ENCODE peak calls at places on chromosomes 11 and 22, in nine cellular contexts. S is GM04504; O is activated B cell treated with CpG ODN at 0.5 μM for 24 hours; L is activated CD8-positive, alpha-beta memory T cell treated with anti-CD3 and anti-CD28 coated beads, Interleukin-2, amount 10 ng/mL, durations not matched to agents 7 days and 5 days; H is HFFc6; A is AG04450; G is activated CD4-positive, alpha-beta T cell treated with anti-CD3 and anti-CD28 coated beads, Interleukin-2, amount 50 U/mL, for 1 hour; Y is HCEC 1CT; J is stimulated activated effector memory CD8-positive, alpha-beta T cell treated with anti-CD3 and anti-CD28 coated beads, Interleukin-12 subunit alpha, Interleukin-12 subunit beta, amount 100 ng/mL, for 72 hours. W is an unnamed sample.

GRCh38 chr11:86288776-86289507 is 13.1 kb upstream of the HIKESHI start:
- DNase-seq in S (no peak), O (no peak), L (no peak), H (no peak), A (no peak), G (no peak), Y (no peak), J (no peak), W (no peak)

GRCh38 chr11:1568451-1568911 is 3.6 kb downstream of the DUSP8 start:
- DNase-seq in S (no peak), O (no peak), L (no peak), H (no peak), A (no peak), G (peak), Y (no peak), J (no peak), W (peak)

GRCh38 chr11:46369458-46370152 is 11.9 kb upstream of the MDK start:
- DNase-seq in S (no peak), O (peak), L (peak), H (peak), A (peak), G (peak), Y (peak), J (no peak), W (peak)

GRCh38 chr11:126284829-126285228 is 1.9 kb downstream of the TIRAP start:
- DNase-seq in S (peak), O (peak), L (peak), H (peak), A (peak), G (peak), Y (peak), J (peak), W (no peak)

GRCh38 chr11:109401532-109401931 is 20.5 kb upstream of the C11orf87 start:
- DNase-seq in S (no peak), O (no peak), L (no peak), H (no peak), A (no peak), G (no peak), Y (no peak), J (no peak), W (no peak)

GRCh38 chr22:40898850-40899357 is 37.0 kb upstream of the DNAJB7 start:
- DNase-seq in S (peak), O (no peak), L (no peak), H (peak), A (peak), G (no peak), Y (peak), J (no peak), W (no peak)

GRCh38 chr11:78067704-78068103 is 4.0 kb downstream of the THRSP start:
- DNase-seq in S (no peak), O (no peak), L (no peak), H (no peak), A (no peak), G (no peak), Y (no peak), J (no peak), W (no peak)

GRCh38 chr11:69949327-69949726 is 128.8 kb upstream of the ANO1 start:
- DNase-seq in S (peak), O (no peak), L (no peak), H (peak), A (no peak), G (no peak), Y (no peak), J (no peak), W (peak)

GRCh38 chr11:120031612-120032600 is 106.0 kb downstream of the TRIM29 start:
- DNase-seq in S (no peak), O (no peak), L (peak), H (no peak), A (no peak), G (no peak), Y (no peak), J (no peak), W (no peak)

GRCh38 chr22:30717331-30717921 is 22.8 kb downstream of the OSBP2 start:
- DNase-seq in S (peak), O (no peak), L (no peak), H (peak), A (peak), G (no peak), Y (peak), J (no peak), W (no peak)

GRCh38 chr11:69938206-69938605 is 119.0 kb upstream of the FGF3 start:
- DNase-seq in S (no peak), O (no peak), L (no peak), H (no peak), A (no peak), G (no peak), Y (no peak), J (no peak), W (peak)

GRCh38 chr11:73296501-73297230 is 11.4 kb upstream of the ARHGEF17 start:
- DNase-seq in S (no peak), O (no peak), L (no peak), H (no peak), A (no peak), G (no peak), Y (no peak), J (no peak), W (peak)

GRCh38 chr22:29621761-29622526 is 18.5 kb downstream of the NF2 start:
- DNase-seq in S (peak), O (no peak), L (no peak), H (peak), A (peak), G (no peak), Y (peak), J (no peak), W (no peak)

GRCh38 chr22:17910561-17911311 is 113.6 kb downstream of the MICAL3 start:
- DNase-seq in S (peak), O (no peak), L (no peak), H (peak), A (peak), G (no peak), Y (peak), J (no peak), W (peak)

GRCh38 chr11:72000591-72000867 is 1.8 kb downstream of the IL18BP start:
- DNase-seq in S (no peak), O (no peak), L (no peak), H (no peak), A (no peak), G (no peak), Y (no peak), J (no peak), W (peak)

GRCh38 chr11:19597876-19598275 is 114.8 kb upstream of the NAV2 start:
- DNase-seq in S (no peak), O (no peak), L (no peak), H (peak), A (no peak), G (no peak), Y (peak), J (no peak), W (no peak)

GRCh38 chr22:20396639-20397038 is 2.7 kb downstream of the ZNF74 start:
- DNase-seq in S (no peak), O (no peak), L (no peak), H (no peak), A (no peak), G (no peak), Y (no peak), J (no peak), W (no peak)

GRCh38 chr11:131025020-131025419 is 108.7 kb upstream of the SNX19 start:
- DNase-seq in S (peak), O (no peak), L (no peak), H (peak), A (peak), G (no peak), Y (peak), J (no peak), W (no peak)

GRCh38 chr11:44979536-44980399 is 29.1 kb upstream of the TP53I11 start:
- DNase-seq in S (no peak), O (no peak), L (no peak), H (no peak), A (no peak), G (no peak), Y (no peak), J (no peak), W (peak)

GRCh38 chr22:19717691-19718254 is 3.5 kb downstream of the SEPTIN5 start:
- DNase-seq in S (peak), O (peak), L (peak), H (peak), A (peak), G (peak), Y (peak), J (peak), W (peak)

GRCh38 chr11:73516080-73516479 is 81.8 kb downstream of the FAM168A start:
- DNase-seq in S (no peak), O (no peak), L (no peak), H (no peak), A (no peak), G (no peak), Y (no peak), J (no peak), W (no peak)

GRCh38 chr11:64292458-64293254 is 1.6 kb downstream of the KCNK4 start:
- DNase-seq in S (no peak), O (no peak), L (no peak), H (no peak), A (no peak), G (no peak), Y (no peak), J (no peak), W (no peak)

GRCh38 chr11:14607713-14608112 is 35.9 kb upstream of the PDE3B start:
- DNase-seq in S (no peak), O (no peak), L (no peak), H (no peak), A (no peak), G (no peak), Y (no peak), J (no peak), W (no peak)

GRCh38 chr11:32435152-32435480 is 223 bp downstream of the WT1 start:
- DNase-seq in S (no peak), O (no peak), L (no peak), H (no peak), A (no peak), G (no peak), Y (no peak), J (no peak), W (no peak)

GRCh38 chr11:115920841-115921480 is 416.7 kb upstream of the CADM1 start:
- DNase-seq in S (no peak), O (no peak), L (no peak), H (no peak), A (no peak), G (no peak), Y (no peak), J (no peak), W (peak)

GRCh38 chr11:75142714-75143419 is 8.0 kb upstream of the SLCO2B1 start:
- DNase-seq in S (peak), O (no peak), L (peak), H (peak), A (peak), G (peak), Y (peak), J (peak), W (peak)

GRCh38 chr22:17753401-17753989 is 20.8 kb downstream of the BID start:
- DNase-seq in S (no peak), O (no peak), L (no peak), H (no peak), A (no peak), G (no peak), Y (no peak), J (no peak), W (no peak)

GRCh38 chr11:131408011-131408640 is 37.7 kb downstream of the NTM start:
- DNase-seq in S (peak), O (no peak), L (no peak), H (peak), A (no peak), G (no peak), Y (peak), J (no peak), W (no peak)

GRCh38 chr11:78100276-78101040 is 20.8 kb upstream of the NDUFC2 start:
- DNase-seq in S (no peak), O (no peak), L (no peak), H (no peak), A (no peak), G (no peak), Y (no peak), J (no peak), W (no peak)

GRCh38 chr11:304915-305833 is 2.4 kb upstream of the IFITM2 start:
- DNase-seq in S (peak), O (no peak), L (peak), H (peak), A (peak), G (peak), Y (peak), J (no peak), W (no peak)

GRCh38 chr22:29704528-29705285 is 15.1 kb upstream of the CABP7 start:
- DNase-seq in S (no peak), O (no peak), L (no peak), H (peak), A (peak), G (no peak), Y (peak), J (no peak), W (no peak)

GRCh38 chr22:42273855-42274451 is 3.5 kb upstream of the TCF20 start:
- DNase-seq in S (no peak), O (no peak), L (no peak), H (no peak), A (no peak), G (no peak), Y (no peak), J (no peak), W (peak)

GRCh38 chr11:76659672-76660532 is 10.6 kb downstream of the LRRC32 start:
- DNase-seq in S (no peak), O (peak), L (no peak), H (no peak), A (no peak), G (no peak), Y (no peak), J (no peak), W (peak)

GRCh38 chr11:65529475-65530156 is 4.7 kb downstream of the SCYL1 start:
- DNase-seq in S (no peak), O (no peak), L (no peak), H (no peak), A (no peak), G (no peak), Y (no peak), J (no peak), W (no peak)

GRCh38 chr22:32744560-32744959 is 56.9 kb upstream of the TIMP3 start:
- DNase-seq in S (no peak), O (no peak), L (no peak), H (no peak), A (no peak), G (no peak), Y (no peak), J (no peak), W (no peak)

GRCh38 chr11:68146704-68147474 is 25.7 kb upstream of the CHKA start:
- DNase-seq in S (no peak), O (no peak), L (no peak), H (no peak), A (no peak), G (no peak), Y (no peak), J (no peak), W (no peak)

GRCh38 chr22:17867160-17867785 is 93.0 kb upstream of the BID start:
- DNase-seq in S (no peak), O (no peak), L (no peak), H (no peak), A (no peak), G (no peak), Y (no peak), J (no peak), W (peak)

GRCh38 chr11:60064115-60064514 is 7.7 kb downstream of the MS4A3 start:
- DNase-seq in S (no peak), O (no peak), L (no peak), H (no peak), A (no peak), G (no peak), Y (no peak), J (no peak), W (no peak)

GRCh38 chr22:25514436-25514835 is 50.0 kb upstream of the GRK3 start:
- DNase-seq in S (no peak), O (no peak), L (no peak), H (no peak), A (no peak), G (no peak), Y (no peak), J (no peak), W (no peak)

W was measured in kidney.